ENCODE peak calls at places on chromosomes 7 and 10, in seven cellular contexts. T, V, I, Y, M, K and F are unnamed samples.

GRCh38 chr7:16905300-16906044 is 23.7 kb upstream of the AGR3 start:
- DNase-seq in T (no peak), V (no peak), I (peak; percentile 13), Y (no peak), M (peak; percentile 28), K (no peak), F (peak; percentile 20)

GRCh38 chr7:35736725-35737124 is 41.8 kb upstream of the HERPUD2 start:
- DNase-seq in T (no peak), V (no peak), I (peak; percentile 52), Y (no peak), M (no peak), K (no peak), F (peak; percentile 46)

GRCh38 chr10:36608251-36608650 is 517.1 kb upstream of the ANKRD30A start:
- DNase-seq in T (no peak), V (no peak), I (peak; percentile 85), Y (no peak), M (no peak), K (no peak), F (peak; percentile 62)

GRCh38 chr7:74097937-74098614 is 14.5 kb downstream of the LIMK1 start:
- DNase-seq in T (no peak), V (peak; percentile 70), I (peak; percentile 87), Y (no peak), M (no peak), K (no peak), F (peak; percentile 78)

GRCh38 chr7:115471891-115472290 is 550.0 kb downstream of the MDFIC start:
- DNase-seq in T (no peak), V (no peak), I (peak; percentile 70), Y (no peak), M (no peak), K (no peak), F (no peak)

GRCh38 chr10:31963598-31963980 is 35.0 kb upstream of the ARHGAP12 start:
- DNase-seq in T (no peak), V (no peak), I (no peak), Y (no peak), M (no peak), K (no peak), F (no peak)

GRCh38 chr7:129047761-129048160 is 7.2 kb downstream of the TNPO3 start:
- DNase-seq in T (no peak), V (no peak), I (no peak), Y (no peak), M (no peak), K (no peak), F (no peak)

GRCh38 chr7:129162732-129163131 is 18.2 kb downstream of the TSPAN33 start:
- DNase-seq in T (no peak), V (no peak), I (no peak), Y (no peak), M (no peak), K (no peak), F (no peak)

GRCh38 chr7:20083781-20084180 is 133.4 kb downstream of the MACC1 start:
- DNase-seq in T (no peak), V (peak; percentile 39), I (peak; percentile 40), Y (no peak), M (no peak), K (no peak), F (no peak)

GRCh38 chr7:5525271-5526189 is 101.9 kb upstream of the TNRC18 start:
- DNase-seq in T (no peak), V (peak; percentile 47), I (peak; percentile 58), Y (no peak), M (peak; percentile 53), K (no peak), F (peak; percentile 62)

GRCh38 chr7:119482209-119482608 is 790.8 kb upstream of the KCND2 start:
- DNase-seq in T (no peak), V (no peak), I (peak; percentile 19), Y (peak; percentile 10), M (peak; percentile 62), K (peak; percentile 32), F (peak; percentile 46)

GRCh38 chr10:70348228-70348850 is 34.1 kb downstream of the LRRC20 start:
- DNase-seq in T (no peak), V (peak; percentile 49), I (peak; percentile 42), Y (no peak), M (peak; percentile 56), K (peak; percentile 40), F (peak; percentile 30)

GRCh38 chr10:106816318-106817085 is 348.0 kb downstream of the SORCS1 start:
- DNase-seq in T (no peak), V (no peak), I (no peak), Y (no peak), M (peak; percentile 88), K (no peak), F (no peak)

GRCh38 chr10:124701881-124702656 is 42.1 kb downstream of the FAM53B start:
- DNase-seq in T (no peak), V (peak; percentile 83), I (peak; percentile 81), Y (no peak), M (no peak), K (no peak), F (no peak)

GRCh38 chr10:51980752-51981151 is 281.4 kb upstream of the CSTF2T start:
- DNase-seq in T (no peak), V (no peak), I (no peak), Y (no peak), M (no peak), K (no peak), F (no peak)

GRCh38 chr10:4663162-4663992 is 162.6 kb upstream of the AKR1E2 start:
- DNase-seq in T (no peak), V (peak; percentile 71), I (peak; percentile 100), Y (no peak), M (peak; percentile 50), K (peak; percentile 51), F (peak; percentile 98)

GRCh38 chr7:23685770-23686169 is 5.8 kb downstream of the FAM221A start:
- DNase-seq in T (no peak), V (no peak), I (peak; percentile 25), Y (no peak), M (no peak), K (no peak), F (no peak)

GRCh38 chr7:133886081-133886480 is 241.1 kb upstream of the LRGUK start:
- DNase-seq in T (no peak), V (no peak), I (no peak), Y (no peak), M (no peak), K (no peak), F (no peak)

GRCh38 chr7:96708872-96709271 is 774 bp downstream of the SEM1 start:
- DNase-seq in T (no peak), V (no peak), I (no peak), Y (no peak), M (no peak), K (no peak), F (no peak)

GRCh38 chr10:100816671-100817070 is 71.3 kb downstream of the PAX2 start:
- DNase-seq in T (no peak), V (no peak), I (no peak), Y (no peak), M (peak; percentile 95), K (no peak), F (no peak)

DNA sequence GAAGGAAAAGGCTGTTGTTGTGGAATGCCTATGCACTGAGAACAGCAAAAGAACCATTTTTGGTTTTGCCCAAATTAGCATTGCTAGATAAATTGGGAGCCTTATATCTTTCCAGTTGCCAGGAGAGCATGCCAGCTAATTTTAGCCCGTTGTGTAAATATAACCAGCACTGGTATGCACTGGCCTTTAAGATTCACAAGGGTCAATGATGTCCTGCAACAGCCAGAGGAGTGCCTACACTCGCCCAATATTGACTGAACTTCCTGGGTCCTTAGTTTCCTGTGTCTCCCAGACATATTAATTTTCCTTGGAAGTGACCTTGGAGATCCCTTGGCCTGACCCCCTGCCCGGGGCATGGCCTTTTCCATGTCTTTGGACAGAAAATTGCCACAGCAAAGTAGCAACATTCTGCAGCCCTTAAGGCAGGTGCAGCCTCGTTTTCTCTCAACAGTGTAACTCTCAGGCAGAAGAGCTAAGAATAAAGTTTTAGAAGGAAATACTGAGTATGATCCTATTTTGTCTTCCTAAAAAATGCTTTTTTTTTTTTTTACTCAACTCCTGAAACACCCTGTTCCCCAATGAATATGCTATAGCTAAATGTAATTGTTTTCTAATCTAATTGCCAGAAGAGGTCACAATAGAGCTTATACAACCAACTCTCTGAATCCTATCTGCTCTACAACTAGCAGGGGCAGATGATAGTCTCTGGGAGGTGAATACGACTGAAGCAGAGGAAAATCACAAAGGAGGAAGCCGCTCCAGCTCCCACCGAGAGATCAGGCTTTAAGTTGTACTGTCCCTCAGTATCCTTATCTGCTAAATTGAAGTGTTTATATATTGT is 131.9 kb upstream of the PCGF5 start:
- DNase-seq in T (no peak), V (no peak), I (peak; percentile 27), Y (no peak), M (no peak), K (no peak), F (peak; percentile 55)
- TF ChIP-seq CTCF in T (peak; percentile 49), V (no peak), I (no peak), Y (no peak), M (no peak), K (no peak), F (peak; percentile 18)

GRCh38 chr10:120459185-120459584 is 2.2 kb downstream of the PLPP4 start:
- DNase-seq in T (no peak), V (no peak), I (no peak), Y (no peak), M (no peak), K (no peak), F (no peak)
- TF ChIP-seq CTCF in T (no peak), V (no peak), I (no peak), Y (no peak), M (no peak), K (no peak), F (no peak)

GRCh38 chr10:48881937-48882336 is 57.7 kb downstream of the LRRC18 start:
- DNase-seq in T (no peak), V (no peak), I (no peak), Y (no peak), M (no peak), K (no peak), F (no peak)

GRCh38 chr10:48887982-48888381 is 51.7 kb downstream of the LRRC18 start:
- DNase-seq in T (no peak), V (no peak), I (no peak), Y (no peak), M (no peak), K (no peak), F (no peak)

GRCh38 chr10:48884337-48885045 is 55.1 kb downstream of the LRRC18 start:
- DNase-seq in T (no peak), V (no peak), I (no peak), Y (no peak), M (no peak), K (no peak), F (no peak)

GRCh38 chr10:48882881-48883280 is 56.8 kb downstream of the LRRC18 start:
- DNase-seq in T (no peak), V (no peak), I (no peak), Y (no peak), M (no peak), K (no peak), F (no peak)

DNA sequence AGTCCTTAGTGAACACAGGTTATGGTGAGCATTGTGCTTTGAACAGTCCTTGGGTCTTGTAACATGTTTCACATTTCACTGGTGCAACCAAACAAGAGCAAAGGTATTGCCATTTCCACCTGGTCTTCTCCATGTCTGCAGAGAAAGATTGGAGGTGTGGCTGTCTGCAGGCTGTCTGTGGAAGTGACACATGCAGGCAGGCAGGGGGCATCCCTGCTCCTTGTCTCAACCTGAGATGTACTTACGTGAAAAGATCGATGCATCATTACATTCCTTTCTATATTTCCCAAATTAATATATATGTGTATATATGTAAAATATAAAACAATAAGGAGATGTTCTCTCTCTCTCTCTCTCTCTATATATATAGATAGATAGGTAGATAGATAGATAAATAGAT is 54.3 kb downstream of the LRRC18 start:
- DNase-seq in T (no peak), V (no peak), I (peak; percentile 1), Y (peak; percentile 12), M (peak; percentile 43), K (peak; percentile 34), F (no peak)
- TF ChIP-seq CTCF in T (no peak), V (no peak), I (no peak), Y (peak; percentile 64), M (peak; percentile 55), K (peak; percentile 54), F (no peak)

GRCh38 chr10:131899695-131900349 is 986 bp upstream of the PPP2R2D start:
- DNase-seq in T (no peak), V (no peak), I (no peak), Y (no peak), M (peak; percentile 38), K (peak; percentile 38), F (no peak)
- TF ChIP-seq CTCF in T (no peak), V (no peak), I (peak; percentile 17), Y (peak; percentile 38), M (peak; percentile 32), K (peak; percentile 15), F (no peak)